ENCODE peak calls at places on chromosomes 4 and X, in ten cellular contexts. W, C, E, U, O, H, P, R, S and V are unnamed samples.

GRCh38 chr4:1819284-1819683 is 26.2 kb downstream of the FGFR3 start:
- DNase-seq in W (no peak), C (no peak), E (no peak), U (no peak), O (no peak), H (no peak), P (peak; percentile 50), R (no peak), S (no peak), V (no peak)

GRCh38 chrX:4091046-4091760 is 377.8 kb upstream of the PRKX start:
- DNase-seq in W (no peak), C (no peak), E (no peak), U (no peak), O (no peak), H (no peak), P (no peak), R (no peak), S (no peak), V (no peak)

GRCh38 chr4:154065368-154065767 is 276.5 kb upstream of the SFRP2 start:
- DNase-seq in W (no peak), C (no peak), E (no peak), U (no peak), O (no peak), H (no peak), P (no peak), R (no peak), S (no peak), V (no peak)

GRCh38 chrX:152912121-152912520 is 14.3 kb downstream of the ZNF185 start:
- DNase-seq in W (no peak), C (no peak), E (no peak), U (peak; percentile 34), O (no peak), H (no peak), P (no peak), R (no peak), S (no peak), V (no peak)

GRCh38 chr4:52019941-52020657 is at the start of gene LRRC66:
- DNase-seq in W (no peak), C (peak; percentile 87), E (no peak), U (no peak), O (no peak), H (no peak), P (no peak), R (no peak), S (no peak), V (no peak)

GRCh38 chr4:164779811-164780216 is 25.9 kb downstream of the SMIM31 start:
- DNase-seq in W (no peak), C (no peak), E (no peak), U (peak; percentile 63), O (no peak), H (no peak), P (peak; percentile 31), R (no peak), S (no peak), V (peak; percentile 33)

GRCh38 chr4:76977731-76978350 is 28.3 kb downstream of the SEPTIN11 start:
- DNase-seq in W (no peak), C (no peak), E (no peak), U (no peak), O (no peak), H (no peak), P (no peak), R (no peak), S (no peak), V (no peak)

GRCh38 chr4:109820563-109820962 is 5.0 kb downstream of the GAR1 start:
- DNase-seq in W (no peak), C (no peak), E (no peak), U (no peak), O (no peak), H (no peak), P (no peak), R (no peak), S (no peak), V (no peak)

GRCh38 chr4:172980178-172980577 is 188.4 kb upstream of the GALNT7 start:
- DNase-seq in W (no peak), C (no peak), E (no peak), U (no peak), O (no peak), H (no peak), P (no peak), R (no peak), S (no peak), V (no peak)

GRCh38 chr4:5050520-5050955 is 742 bp upstream of the STK32B start:
- DNase-seq in W (peak; percentile 13), C (peak; percentile 54), E (peak; percentile 73), U (peak; percentile 81), O (peak; percentile 78), H (peak; percentile 68), P (peak; percentile 65), R (peak; percentile 85), S (peak; percentile 69), V (peak; percentile 65)

GRCh38 chrX:125765347-125765746 is 400.7 kb downstream of the DCAF12L2 start:
- DNase-seq in W (no peak), C (no peak), E (no peak), U (no peak), O (no peak), H (no peak), P (no peak), R (no peak), S (no peak), V (no peak)

GRCh38 chr4:6250235-6250983 is 19.2 kb upstream of the WFS1 start:
- DNase-seq in W (peak; percentile 66), C (no peak), E (no peak), U (peak; percentile 77), O (no peak), H (no peak), P (no peak), R (no peak), S (no peak), V (no peak)

GRCh38 chr4:17218801-17219200 is 293.1 kb downstream of the QDPR start:
- DNase-seq in W (no peak), C (no peak), E (peak; percentile 23), U (no peak), O (no peak), H (no peak), P (no peak), R (no peak), S (no peak), V (no peak)

GRCh38 chr4:128525387-128525786 is 237.8 kb upstream of the PGRMC2 start:
- DNase-seq in W (no peak), C (no peak), E (no peak), U (no peak), O (no peak), H (no peak), P (no peak), R (no peak), S (no peak), V (no peak)

GRCh38 chr4:142353149-142353738 is 492.9 kb downstream of the INPP4B start:
- DNase-seq in W (peak; percentile 50), C (no peak), E (no peak), U (peak; percentile 80), O (no peak), H (no peak), P (no peak), R (no peak), S (no peak), V (peak; percentile 33)

GRCh38 chrX:9880912-9881311 is 86.2 kb upstream of the CLDN34 start:
- DNase-seq in W (no peak), C (no peak), E (no peak), U (peak; percentile 31), O (no peak), H (no peak), P (no peak), R (no peak), S (no peak), V (no peak)

DNA sequence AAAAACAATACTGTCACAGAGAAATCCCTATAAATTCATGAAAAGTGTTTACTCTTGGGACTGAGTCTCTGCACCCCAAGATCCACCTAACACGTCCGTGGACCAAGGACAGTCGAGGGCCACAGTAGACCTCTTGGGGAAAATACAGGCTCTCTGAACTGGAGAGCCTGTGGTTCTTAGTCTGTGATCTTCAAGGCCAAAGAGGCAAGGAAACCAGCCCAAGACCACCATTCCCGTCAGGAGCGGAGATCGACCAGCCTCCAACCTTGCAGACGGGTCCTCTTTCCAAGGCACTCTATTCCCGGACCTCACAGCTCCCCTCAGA is 1.6 kb upstream of the APBB2 start:
- DNase-seq in W (no peak), C (no peak), E (no peak), U (no peak), O (no peak), H (no peak), P (no peak), R (no peak), S (no peak), V (no peak)
- H3K4me1 ChIP-seq in W (peaks cover 3% of the 10 kb centered on the region), C (peaks cover 24% of the 10 kb centered on the region), E (no peaks in the 10 kb centered on the region), U (peaks cover 4% of the 10 kb centered on the region), O (peaks cover 48% of the 10 kb centered on the region), H (peaks cover 21% of the 10 kb centered on the region), P (no peaks in the 10 kb centered on the region), R (peaks cover 53% of the 10 kb centered on the region), S (peaks cover 38% of the 10 kb centered on the region), V (peaks cover 30% of the 10 kb centered on the region)

DNA sequence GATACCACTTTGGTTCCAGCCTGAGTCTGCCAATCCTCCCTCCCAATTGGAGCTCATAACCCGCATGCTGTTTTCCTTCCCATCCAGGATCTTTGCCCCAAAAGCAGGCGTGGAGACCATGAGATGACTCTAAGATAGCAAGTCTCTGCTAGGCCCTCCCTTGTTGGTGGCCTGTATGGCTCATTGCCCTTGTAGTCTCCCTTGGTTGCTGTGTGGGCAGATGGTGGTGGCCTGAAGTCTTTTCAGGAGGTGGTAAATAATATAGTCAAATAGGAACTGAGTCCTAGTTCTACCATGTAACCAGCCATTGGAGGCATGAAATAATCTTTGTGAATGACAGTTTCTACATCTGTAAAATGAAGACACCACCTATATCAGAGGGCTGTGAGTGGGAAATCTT is 1.2 kb downstream of the ATP6AP1 start:
- DNase-seq in W (no peak), C (no peak), E (no peak), U (no peak), O (no peak), H (no peak), P (no peak), R (no peak), S (no peak), V (no peak)
- H3K4me3 ChIP-seq in W (no peak overlapping the region), C (no peak overlapping the region), E (no peak overlapping the region), U (peak overlapping the region; percentile 66), O (no peak overlapping the region), H (peak overlapping the region; percentile 86), P (no peak overlapping the region), R (peak overlapping the region; percentile 80), S (peak overlapping the region; percentile 84), V (no peak overlapping the region)

DNA sequence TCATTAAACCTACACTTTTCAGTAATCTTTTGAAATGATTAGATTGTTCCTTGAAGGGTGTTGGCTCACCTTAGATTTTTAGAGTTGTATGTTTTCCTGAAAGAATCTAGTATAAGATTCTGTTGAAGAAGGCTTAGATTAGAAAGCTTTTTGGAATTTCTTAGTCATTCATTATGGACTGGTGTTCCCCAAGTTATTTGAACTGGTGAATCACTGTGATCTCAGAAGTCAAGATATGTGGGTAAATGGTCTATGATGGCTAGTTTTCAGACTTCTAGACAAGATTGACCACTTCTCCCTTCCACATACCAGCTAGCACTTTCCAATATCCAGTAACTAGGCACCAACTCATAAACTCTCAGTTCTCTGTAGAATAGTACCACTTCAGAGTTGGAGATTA is 138.1 kb downstream of the KDM6A start:
- DNase-seq in W (no peak), C (no peak), E (no peak), U (no peak), O (no peak), H (no peak), P (no peak), R (no peak), S (no peak), V (no peak)
- H3K4me1 ChIP-seq in W (peaks cover 8% of the 10 kb centered on the region), C (no peaks in the 10 kb centered on the region), E (no peaks in the 10 kb centered on the region), U (peaks cover 10% of the 10 kb centered on the region), O (peaks cover 14% of the 10 kb centered on the region), H (no peaks in the 10 kb centered on the region), P (peaks cover 1% of the 10 kb centered on the region), R (no peaks in the 10 kb centered on the region), S (peaks cover 21% of the 10 kb centered on the region), V (peaks cover 30% of the 10 kb centered on the region)

GRCh38 chrX:107629533-107629909 is 1.2 kb downstream of the PRPS1 start:
- DNase-seq in W (peak; percentile 13), C (no peak), E (no peak), U (peak; percentile 42), O (no peak), H (no peak), P (no peak), R (no peak), S (no peak), V (no peak)
- H3K4me3 ChIP-seq in W (peak overlapping the region; percentile 97), C (no peak overlapping the region), E (peak overlapping the region; percentile 51), U (peak overlapping the region; percentile 86), O (peak overlapping the region; percentile 46), H (peak overlapping the region; percentile 73), P (peak overlapping the region; percentile 58), R (peak overlapping the region; percentile 59), S (peak overlapping the region; percentile 78), V (peak overlapping the region; percentile 61)